ENCODE peak calls at places on chromosome 13, in four cellular contexts. One of them, this sample, is unnamed.

GRCh38 chr13:101868585-101869469 is 416.4 kb downstream of the ITGBL1 start:
- DNase-seq in HepG2: no peak
- DNase-seq in SK-N-SH: no peak
- DNase-seq in GM12878: no peak
- DNase-seq in this sample: no peak

GRCh38 chr13:72295173-72295572 is 428.2 kb upstream of the DACH1 start:
- DNase-seq in GM12878: no peak
- DNase-seq in HepG2: no peak
- DNase-seq in SK-N-SH: no peak
- DNase-seq in this sample: no peak

GRCh38 chr13:96544965-96545364 is 449.3 kb downstream of the OXGR1 start:
- DNase-seq in HepG2: no peak
- DNase-seq in SK-N-SH: no peak
- DNase-seq in GM12878: no peak
- DNase-seq in this sample: no peak

GRCh38 chr13:44172411-44172810 is 201.2 kb upstream of the SERP2 start:
- DNase-seq in GM12878: no peak
- DNase-seq in HepG2: no peak
- DNase-seq in SK-N-SH: no peak
- DNase-seq in this sample: no peak

GRCh38 chr13:50467156-50467814 is 376.2 kb downstream of the DLEU7 start:
- DNase-seq in HepG2: no peak
- DNase-seq in GM12878: no peak
- DNase-seq in SK-N-SH: no peak
- DNase-seq in this sample: no peak

GRCh38 chr13:43009506-43009905 is 13.9 kb upstream of the DNAJC15 start:
- DNase-seq in GM12878: no peak
- DNase-seq in HepG2: no peak
- DNase-seq in SK-N-SH: no peak
- DNase-seq in this sample: no peak

GRCh38 chr13:22018297-22019210 is 347.7 kb downstream of the FGF9 start:
- DNase-seq in GM12878: no peak
- DNase-seq in SK-N-SH: no peak
- DNase-seq in HepG2: no peak
- DNase-seq in this sample: no peak

GRCh38 chr13:20873348-20873747 is 29.2 kb downstream of the XPO4 start:
- DNase-seq in HepG2: no peak
- DNase-seq in GM12878: no peak
- DNase-seq in SK-N-SH: no peak
- DNase-seq in this sample: no peak

GRCh38 chr13:38262211-38262610 is 87.4 kb upstream of the UFM1 start:
- DNase-seq in HepG2: no peak
- DNase-seq in SK-N-SH: no peak
- DNase-seq in GM12878: no peak
- DNase-seq in this sample: no peak

GRCh38 chr13:75633285-75633684 is 2.8 kb upstream of the LMO7 start:
- DNase-seq in SK-N-SH: no peak
- DNase-seq in GM12878: no peak
- DNase-seq in HepG2: peak; percentile 33
- DNase-seq in this sample: no peak

GRCh38 chr13:80871481-80871880 is 530.6 kb upstream of the SPRY2 start:
- DNase-seq in SK-N-SH: no peak
- DNase-seq in GM12878: no peak
- DNase-seq in HepG2: no peak
- DNase-seq in this sample: no peak

GRCh38 chr13:40149611-40150283 is 494.3 kb downstream of the COG6 start:
- DNase-seq in HepG2: no peak
- DNase-seq in GM12878: no peak
- DNase-seq in SK-N-SH: no peak
- DNase-seq in this sample: peak; percentile 16

GRCh38 chr13:106795847-106796246 is 227.9 kb upstream of the ARGLU1 start:
- DNase-seq in SK-N-SH: no peak
- DNase-seq in GM12878: no peak
- DNase-seq in HepG2: no peak
- DNase-seq in this sample: no peak

GRCh38 chr13:44577236-44578063 is 1.3 kb upstream of the TSC22D1 start:
- DNase-seq in HepG2: peak; percentile 87
- DNase-seq in SK-N-SH: peak; percentile 96
- DNase-seq in GM12878: peak; percentile 45
- DNase-seq in this sample: peak; percentile 95

GRCh38 chr13:51066091-51066831 is 44.8 kb downstream of the C13orf42 start:
- DNase-seq in HepG2: no peak
- DNase-seq in GM12878: no peak
- DNase-seq in SK-N-SH: no peak
- DNase-seq in this sample: no peak

GRCh38 chr13:34161829-34162544 is 344.0 kb downstream of the RFC3 start:
- DNase-seq in SK-N-SH: no peak
- DNase-seq in GM12878: no peak
- DNase-seq in HepG2: peak; percentile 25
- DNase-seq in this sample: peak; percentile 18
- TF ChIP-seq PBX3 in SK-N-SH: no peak
- TF ChIP-seq PBX3 in GM12878: no peak
- TF ChIP-seq PBX3 in HepG2: no peak
- TF ChIP-seq PBX3 in this sample: no peak

GRCh38 chr13:111948811-111949210 is 118.1 kb upstream of the SOX1 start:
- DNase-seq in HepG2: no peak
- DNase-seq in GM12878: no peak
- DNase-seq in SK-N-SH: no peak
- DNase-seq in this sample: no peak
- TF ChIP-seq PBX3 in HepG2: no peak
- TF ChIP-seq PBX3 in GM12878: no peak
- TF ChIP-seq PBX3 in SK-N-SH: no peak
- TF ChIP-seq PBX3 in this sample: no peak

GRCh38 chr13:114001331-114002008 is 27.6 kb upstream of the C13orf46 start:
- DNase-seq in GM12878: no peak
- DNase-seq in HepG2: no peak
- DNase-seq in SK-N-SH: no peak
- DNase-seq in this sample: no peak
- TF ChIP-seq PBX3 in GM12878: no peak
- TF ChIP-seq PBX3 in HepG2: no peak
- TF ChIP-seq PBX3 in SK-N-SH: no peak
- TF ChIP-seq PBX3 in this sample: no peak

GRCh38 chr13:113938716-113939115 is 35.2 kb downstream of the C13orf46 start:
- DNase-seq in SK-N-SH: peak; percentile 23
- DNase-seq in GM12878: no peak
- DNase-seq in HepG2: no peak
- DNase-seq in this sample: no peak

GRCh38 chr13:113938246-113938645 is 35.6 kb downstream of the C13orf46 start:
- DNase-seq in SK-N-SH: peak; percentile 22
- DNase-seq in GM12878: no peak
- DNase-seq in HepG2: no peak
- DNase-seq in this sample: no peak

GRCh38 chr13:113937073-113937472 is 36.8 kb downstream of the C13orf46 start:
- DNase-seq in HepG2: no peak
- DNase-seq in SK-N-SH: no peak
- DNase-seq in GM12878: no peak
- DNase-seq in this sample: no peak

GRCh38 chr13:113936566-113936965 is 37.3 kb downstream of the C13orf46 start:
- DNase-seq in HepG2: no peak
- DNase-seq in SK-N-SH: no peak
- DNase-seq in GM12878: no peak
- DNase-seq in this sample: no peak

DNA sequence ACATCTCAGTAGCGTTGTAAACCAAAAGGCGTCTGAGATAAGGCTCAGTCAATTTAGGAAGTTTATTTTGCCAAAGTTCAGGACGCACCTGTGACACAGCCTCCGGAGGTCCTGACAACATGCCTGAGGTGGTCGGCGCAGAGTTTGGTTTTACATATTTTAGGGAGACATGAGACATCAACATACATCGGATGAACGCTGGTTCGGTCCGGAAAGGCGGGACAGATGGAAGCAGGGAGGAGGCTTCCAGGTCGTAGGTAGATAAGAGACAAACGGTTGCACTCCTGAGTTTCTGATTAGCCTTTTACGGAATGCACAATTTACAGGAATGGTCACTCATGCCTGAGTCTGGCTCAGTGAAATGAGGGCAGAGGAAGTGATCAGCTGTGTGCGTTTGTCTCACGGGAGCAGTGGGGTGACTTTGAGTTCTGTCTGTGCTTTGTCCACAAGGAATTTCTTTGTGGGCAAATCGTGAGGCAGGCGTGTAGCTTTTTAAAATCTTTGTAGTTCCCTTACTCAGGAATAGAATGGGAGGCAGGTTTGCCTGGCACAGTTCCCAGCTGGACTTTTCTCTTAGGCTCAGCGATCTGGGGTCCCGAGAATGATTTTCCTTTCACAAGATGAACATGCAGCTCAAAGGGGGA is 36.3 kb downstream of the C13orf46 start:
- DNase-seq in SK-N-SH: no peak
- DNase-seq in HepG2: no peak
- DNase-seq in GM12878: no peak
- DNase-seq in this sample: no peak
- TF ChIP-seq PBX3 in SK-N-SH: no peak
- TF ChIP-seq PBX3 in HepG2: no peak
- TF ChIP-seq PBX3 in GM12878: no peak
- TF ChIP-seq PBX3 in this sample: no peak

DNA sequence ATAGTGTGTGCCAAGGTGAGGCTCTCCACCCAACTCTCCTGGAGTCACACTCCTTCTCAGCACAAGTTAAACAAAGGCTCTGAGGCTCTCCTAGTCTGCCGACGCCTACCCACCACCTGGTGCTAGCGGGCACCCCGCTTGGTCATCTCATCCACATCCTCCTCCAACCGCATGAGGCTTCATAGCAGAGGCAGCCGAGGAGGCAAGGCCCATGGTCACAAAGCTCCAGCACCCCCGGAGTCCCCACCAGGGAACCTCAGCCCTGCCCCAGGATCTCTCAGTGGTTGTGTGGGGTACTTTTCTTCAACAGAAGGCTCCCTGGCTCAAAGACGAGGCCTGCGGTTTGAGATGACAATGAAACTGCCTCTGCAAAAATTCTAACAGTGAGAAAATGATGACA is 43.0 kb downstream of the STK24 start:
- DNase-seq in GM12878: no peak
- DNase-seq in SK-N-SH: no peak
- DNase-seq in HepG2: no peak
- DNase-seq in this sample: no peak
- TF ChIP-seq PBX3 in GM12878: no peak
- TF ChIP-seq PBX3 in SK-N-SH: no peak
- TF ChIP-seq PBX3 in HepG2: no peak
- TF ChIP-seq PBX3 in this sample: no peak

GRCh38 chr13:34758628-34759027 is 183.4 kb upstream of the NBEA start:
- DNase-seq in GM12878: no peak
- DNase-seq in SK-N-SH: no peak
- DNase-seq in HepG2: no peak
- DNase-seq in this sample: no peak
- TF ChIP-seq PBX3 in GM12878: no peak
- TF ChIP-seq PBX3 in SK-N-SH: no peak
- TF ChIP-seq PBX3 in HepG2: no peak
- TF ChIP-seq PBX3 in this sample: no peak

DNA sequence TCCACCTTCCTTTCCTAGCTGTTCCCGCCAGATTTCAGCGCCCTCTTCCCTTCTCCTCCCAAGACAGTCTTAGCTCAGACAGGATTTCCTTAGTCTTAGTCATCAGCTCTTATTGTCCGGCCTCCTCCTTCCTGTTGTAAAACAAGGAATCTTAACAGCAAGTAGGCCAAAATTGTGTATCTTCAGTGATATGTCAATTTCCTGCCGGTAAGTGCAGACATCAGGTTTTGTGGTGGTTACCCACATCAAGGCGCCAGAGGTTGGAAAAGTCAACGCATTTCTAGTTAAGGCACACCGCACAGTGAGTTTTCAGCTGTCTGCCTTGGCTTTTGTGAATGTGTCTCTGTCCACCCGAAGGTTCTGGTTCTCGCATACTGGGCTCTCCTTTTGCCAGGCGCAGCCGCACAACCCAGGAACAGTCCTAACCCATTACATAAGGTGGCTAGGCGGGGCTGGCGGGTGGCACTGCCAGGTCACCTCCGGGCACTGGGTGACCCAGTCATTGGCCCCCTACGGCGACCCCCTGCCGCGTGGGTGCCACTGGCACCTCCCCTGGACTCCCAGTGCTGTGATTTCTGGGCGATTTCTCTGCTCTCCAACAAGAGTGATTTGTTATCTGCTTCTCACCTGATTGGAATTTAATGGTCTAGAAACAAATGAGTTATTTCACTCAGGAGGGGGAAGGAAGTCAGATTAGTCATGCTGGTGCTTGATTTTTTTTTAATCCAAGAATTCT is 12.9 kb downstream of the COL4A2 start:
- DNase-seq in SK-N-SH: no peak
- DNase-seq in HepG2: no peak
- DNase-seq in GM12878: no peak
- DNase-seq in this sample: peak; percentile 75
- TF ChIP-seq PBX3 in SK-N-SH: peak; percentile 69
- TF ChIP-seq PBX3 in HepG2: no peak
- TF ChIP-seq PBX3 in GM12878: no peak
- TF ChIP-seq PBX3 in this sample: no peak

DNA sequence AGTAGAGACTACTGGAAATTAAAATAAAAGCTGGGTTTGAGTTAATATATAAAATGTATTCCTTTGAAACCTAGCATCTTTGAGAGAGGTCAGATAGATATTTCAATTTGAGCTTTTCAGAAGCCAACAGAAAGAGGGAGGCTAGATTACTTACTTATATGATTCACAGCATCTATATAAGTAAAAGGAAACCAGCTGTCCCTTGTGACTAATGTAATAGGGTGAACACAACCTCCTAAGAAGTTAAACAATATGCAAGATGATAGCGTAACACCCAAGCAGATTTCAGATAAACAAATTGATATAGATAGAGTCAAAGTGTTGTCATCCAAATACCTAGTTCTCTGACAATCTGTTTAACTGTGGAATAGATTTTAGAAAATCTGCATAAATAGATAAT is 393.5 kb upstream of the GPC6 start:
- DNase-seq in SK-N-SH: no peak
- DNase-seq in GM12878: no peak
- DNase-seq in HepG2: no peak
- DNase-seq in this sample: no peak
- TF ChIP-seq PBX3 in SK-N-SH: no peak
- TF ChIP-seq PBX3 in GM12878: no peak
- TF ChIP-seq PBX3 in HepG2: no peak
- TF ChIP-seq PBX3 in this sample: no peak

GRCh38 chr13:33577037-33577436 is 240.9 kb upstream of the RFC3 start:
- DNase-seq in HepG2: no peak
- DNase-seq in SK-N-SH: no peak
- DNase-seq in GM12878: no peak
- DNase-seq in this sample: no peak
- TF ChIP-seq PBX3 in HepG2: no peak
- TF ChIP-seq PBX3 in SK-N-SH: no peak
- TF ChIP-seq PBX3 in GM12878: no peak
- TF ChIP-seq PBX3 in this sample: no peak